ENCODE peak calls at places on chromosome 1, in six cellular contexts. D is breast epithelium, U is A549, M is endothelial cell of umbilical vein, C is adrenal gland, B is IMR-90. A is an unnamed sample.

GRCh38 chr1:119740886-119741780 is 27.6 kb downstream of the HMGCS2 start:
- DNase-seq in D (no peak), U (no peak), M (no peak), C (no peak), B (no peak), A (no peak)

GRCh38 chr1:44568128-44568900 is 106.0 kb downstream of the TMEM53 start:
- DNase-seq in D (no peak), U (no peak), M (no peak), C (no peak), B (no peak), A (no peak)

GRCh38 chr1:29482991-29483390 is 246.7 kb downstream of the PTPRU start:
- DNase-seq in D (no peak), U (no peak), M (no peak), C (no peak), B (no peak), A (peak; percentile 53)

GRCh38 chr1:19344372-19344810 is 32.3 kb downstream of the SLC66A1 start:
- DNase-seq in D (peak; percentile 68), U (peak; percentile 44), M (peak; percentile 43), C (peak; percentile 60), B (peak; percentile 28), A (no peak)

GRCh38 chr1:33828654-33829053 is 35.2 kb upstream of the HMGB4 start:
- DNase-seq in D (no peak), U (no peak), M (no peak), C (no peak), B (no peak), A (no peak)

GRCh38 chr1:67084765-67085318 is 30.9 kb upstream of the SLC35D1 start:
- DNase-seq in D (no peak), U (no peak), M (no peak), C (no peak), B (no peak), A (no peak)

GRCh38 chr1:245079021-245079609 is 75.7 kb upstream of the KIF26B start:
- DNase-seq in D (no peak), U (peak; percentile 59), M (peak; percentile 80), C (no peak), B (peak; percentile 77), A (no peak)

GRCh38 chr1:209375097-209375496 is 208.4 kb upstream of the CAMK1G start:
- DNase-seq in D (no peak), U (no peak), M (no peak), C (no peak), B (no peak), A (no peak)

GRCh38 chr1:28359592-28360239 is 9.8 kb upstream of the PHACTR4 start:
- DNase-seq in D (peak; percentile 66), U (peak; percentile 64), M (peak; percentile 73), C (peak; percentile 84), B (peak; percentile 64), A (peak; percentile 77)

GRCh38 chr1:94463765-94464330 is 45.7 kb downstream of the ABCD3 start:
- DNase-seq in D (no peak), U (peak; percentile 66), M (peak; percentile 74), C (peak; percentile 28), B (peak; percentile 71), A (no peak)
- TF ChIP-seq CTCF in D (peak; percentile 56), U (peak; percentile 81), M (peak; percentile 47), C (peak; percentile 71), B (peak; percentile 74), A (peak; percentile 12)

DNA sequence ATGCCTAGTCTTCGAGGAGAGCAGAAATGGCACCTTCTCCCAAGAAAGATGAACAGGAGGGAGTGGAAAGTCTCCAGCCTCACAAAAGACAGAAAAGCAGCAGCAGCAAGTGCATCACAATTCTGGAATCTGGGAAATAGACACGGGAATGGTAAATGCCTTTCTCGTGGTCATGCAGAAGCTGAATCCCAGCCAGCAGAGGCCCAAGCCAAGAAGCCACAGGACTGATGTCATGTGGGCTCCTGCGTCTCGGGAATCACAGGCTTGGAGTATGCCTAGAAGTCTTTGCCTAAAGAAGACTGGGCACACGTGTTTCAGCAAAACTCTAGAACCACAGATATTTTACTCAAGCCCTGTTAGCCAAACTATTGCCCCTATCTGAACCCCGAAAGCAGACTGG is 260.3 kb upstream of the PLD5 start:
- DNase-seq in D (no peak), U (no peak), M (no peak), C (no peak), B (no peak), A (no peak)
- H3K4me1 ChIP-seq in D (no peaks in the 10 kb centered on the region), U (no peaks in the 10 kb centered on the region), M (no peaks in the 10 kb centered on the region), C (no peaks in the 10 kb centered on the region), B (no peaks in the 10 kb centered on the region), A (no peaks in the 10 kb centered on the region)

GRCh38 chr1:68322837-68323687 is 90.7 kb upstream of the WLS start:
- DNase-seq in D (no peak), U (no peak), M (no peak), C (peak; percentile 62), B (peak; percentile 47), A (peak; percentile 77)

GRCh38 chr1:68320349-68320748 is 88.0 kb upstream of the WLS start:
- DNase-seq in D (no peak), U (no peak), M (no peak), C (no peak), B (no peak), A (no peak)

GRCh38 chr1:68319907-68320306 is 87.6 kb upstream of the WLS start:
- DNase-seq in D (no peak), U (no peak), M (no peak), C (no peak), B (no peak), A (no peak)

GRCh38 chr1:68322096-68322495 is 89.8 kb upstream of the WLS start:
- DNase-seq in D (no peak), U (no peak), M (no peak), C (no peak), B (no peak), A (no peak)

GRCh38 chr1:68321084-68321685 is 88.9 kb upstream of the WLS start:
- DNase-seq in D (peak; percentile 62), U (peak; percentile 61), M (peak; percentile 70), C (peak; percentile 85), B (peak; percentile 61), A (peak; percentile 79)
- TF ChIP-seq CTCF in D (peak; percentile 35), U (peak; percentile 69), M (peak; percentile 88), C (peak; percentile 68), B (peak; percentile 64), A (peak; percentile 36)

GRCh38 chr1:91570105-91570448 is 69.4 kb downstream of the CDC7 start:
- DNase-seq in D (no peak), U (no peak), M (no peak), C (no peak), B (no peak), A (no peak)

GRCh38 chr1:91567583-91567982 is 66.9 kb downstream of the CDC7 start:
- DNase-seq in D (no peak), U (no peak), M (no peak), C (no peak), B (no peak), A (no peak)

GRCh38 chr1:91568261-91568660 is 67.6 kb downstream of the CDC7 start:
- DNase-seq in D (no peak), U (no peak), M (no peak), C (no peak), B (no peak), A (no peak)

GRCh38 chr1:91572044-91572443 is 71.4 kb downstream of the CDC7 start:
- DNase-seq in D (no peak), U (no peak), M (no peak), C (peak; percentile 26), B (no peak), A (no peak)

DNA sequence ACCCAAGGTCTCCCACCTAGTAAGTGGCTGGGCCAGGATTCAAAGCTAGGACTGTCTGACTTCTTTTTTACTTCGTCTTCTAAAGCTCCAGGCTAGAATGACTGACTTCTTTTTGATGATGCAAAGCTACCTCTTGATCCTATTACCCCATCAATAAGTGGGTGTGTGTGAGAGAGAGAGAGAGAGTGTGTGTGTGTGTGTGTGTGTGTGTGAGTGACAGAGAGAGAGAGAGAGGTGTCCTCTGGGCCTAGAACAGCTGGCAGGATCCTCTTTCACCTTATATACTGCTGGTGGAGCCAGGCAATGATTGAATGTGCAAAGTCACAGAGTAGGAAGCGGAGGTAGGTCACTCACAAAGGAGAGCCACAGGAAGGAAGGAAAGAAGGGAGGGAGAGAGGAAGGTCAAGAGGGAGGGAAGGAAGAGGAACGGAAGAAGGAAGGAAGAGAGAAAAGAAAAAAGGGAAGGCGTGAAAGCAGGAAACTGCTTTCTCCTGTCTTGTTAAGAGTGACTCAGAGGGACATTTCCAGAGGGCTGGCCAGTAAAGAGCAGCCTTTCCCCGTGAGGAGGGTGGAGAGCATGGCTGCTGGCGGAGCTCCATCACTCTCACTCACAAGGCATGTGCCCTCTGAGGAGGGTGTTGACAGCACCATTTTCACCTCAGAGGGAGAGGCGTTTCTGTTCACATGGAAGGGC is 68.9 kb downstream of the CDC7 start:
- DNase-seq in D (no peak), U (peak; percentile 46), M (peak; percentile 82), C (peak; percentile 68), B (peak; percentile 93), A (peak; percentile 93)
- H3K4me1 ChIP-seq in D (no peaks in the 10 kb centered on the region), U (peaks cover 11% of the 10 kb centered on the region), M (peaks cover 23% of the 10 kb centered on the region), C (no peaks in the 10 kb centered on the region), B (peaks cover 17% of the 10 kb centered on the region), A (peaks cover 10% of the 10 kb centered on the region)

GRCh38 chr1:98991127-98992003 is 13.3 kb downstream of the PLPPR5 start:
- DNase-seq in D (no peak), U (peak; percentile 35), M (peak; percentile 83), C (no peak), B (peak; percentile 93), A (no peak)
- TF ChIP-seq CTCF in D (no peak), U (peak; percentile 33), M (peak; percentile 22), C (no peak), B (peak; percentile 13), A (no peak)

GRCh38 chr1:227921461-227922185 is 26.1 kb downstream of the WNT9A start:
- DNase-seq in D (no peak), U (no peak), M (no peak), C (no peak), B (no peak), A (no peak)
- H3K4me1 ChIP-seq in D (no peaks in the 10 kb centered on the region), U (no peaks in the 10 kb centered on the region), M (no peaks in the 10 kb centered on the region), C (no peaks in the 10 kb centered on the region), B (no peaks in the 10 kb centered on the region), A (no peaks in the 10 kb centered on the region)

GRCh38 chr1:111755321-111756123 is at the start of gene DDX20:
- DNase-seq in D (peak; percentile 88), U (peak; percentile 93), M (peak; percentile 96), C (peak; percentile 95), B (peak; percentile 98), A (peak; percentile 65)

GRCh38 chr1:111754964-111755320 is 759 bp upstream of the DDX20 start:
- DNase-seq in D (no peak), U (peak; percentile 46), M (no peak), C (no peak), B (peak; percentile 39), A (no peak)

GRCh38 chr1:111761717-111762116 is 6.0 kb downstream of the DDX20 start:
- DNase-seq in D (no peak), U (no peak), M (no peak), C (no peak), B (no peak), A (no peak)

GRCh38 chr1:111756124-111756513 is 418 bp downstream of the DDX20 start:
- DNase-seq in D (no peak), U (no peak), M (no peak), C (no peak), B (no peak), A (no peak)

DNA sequence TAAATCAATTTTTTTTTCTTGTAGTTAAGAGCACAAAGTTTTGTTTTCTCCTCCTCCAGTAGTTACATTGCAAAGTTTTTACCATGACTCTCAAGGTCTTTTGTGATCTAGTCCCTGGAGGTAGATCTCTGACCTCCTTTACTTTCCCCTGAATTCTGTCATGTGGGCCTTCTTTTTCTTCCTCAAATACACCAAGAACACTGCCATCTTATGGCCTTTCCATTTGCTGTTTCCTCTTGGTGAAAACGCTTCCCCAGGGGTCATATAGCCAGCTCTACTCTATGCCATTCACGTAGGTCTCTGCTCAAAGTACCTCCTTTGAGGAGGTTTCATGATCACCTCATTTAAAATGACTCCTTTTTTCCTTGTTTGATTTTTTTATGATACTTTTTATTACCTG is 2.7 kb downstream of the DDX20 start:
- DNase-seq in D (no peak), U (peak; percentile 13), M (no peak), C (no peak), B (no peak), A (no peak)
- TF ChIP-seq CTCF in D (no peak), U (no peak), M (no peak), C (no peak), B (peak; percentile 29), A (no peak)

A was measured in ascending aorta.